ENCODE peak calls at places on chromosomes 16 and 17, in five cellular contexts. I, F, E, G and Y are unnamed samples.

GRCh38 chr17:700504-701094 is 14.0 kb downstream of the VPS53 start:
- DNase-seq in I (peak; percentile 54), F (no peak), E (peak; percentile 28), G (peak; percentile 48), Y (no peak)

GRCh38 chr17:46212634-46213435 is 19.6 kb upstream of the KANSL1 start:
- DNase-seq in I (peak; percentile 79), F (no peak), E (no peak), G (peak; percentile 83), Y (no peak)

GRCh38 chr16:68972720-68973119 is 129.4 kb downstream of the TANGO6 start:
- DNase-seq in I (no peak), F (no peak), E (peak; percentile 13), G (no peak), Y (no peak)

GRCh38 chr17:32461853-32462617 is 17.7 kb downstream of the PSMD11 start:
- DNase-seq in I (peak; percentile 55), F (no peak), E (no peak), G (peak; percentile 74), Y (no peak)

GRCh38 chr17:9026741-9027140 is 5.4 kb downstream of the NTN1 start:
- DNase-seq in I (no peak), F (no peak), E (no peak), G (no peak), Y (no peak)

GRCh38 chr17:29151567-29151966 is 28.6 kb downstream of the MYO18A start:
- DNase-seq in I (no peak), F (no peak), E (no peak), G (no peak), Y (no peak)

GRCh38 chr17:78753316-78754250 is 28.5 kb downstream of the CYTH1 start:
- DNase-seq in I (no peak), F (no peak), E (no peak), G (no peak), Y (no peak)

GRCh38 chr16:553601-554296 is 6.4 kb upstream of the PRR35 start:
- DNase-seq in I (no peak), F (no peak), E (no peak), G (no peak), Y (no peak)

GRCh38 chr17:8376302-8377067 is at the start of gene KRABD2:
- DNase-seq in I (peak; percentile 90), F (peak; percentile 75), E (peak; percentile 53), G (peak; percentile 94), Y (peak; percentile 63)

GRCh38 chr16:83802135-83802534 is 5.6 kb upstream of the HSBP1 start:
- DNase-seq in I (no peak), F (no peak), E (no peak), G (peak; percentile 66), Y (no peak)